ENCODE peak calls at places on chromosomes 4 and X, in seven cellular contexts. H is GM23248, W is SK-N-SH, L is right atrium auricular region, T is HCT116, B is tibial nerve, P is GM12865. K is an unnamed sample.

GRCh38 chrX:115233497-115234219 is at the start of gene LRCH2:
- DNase-seq in H (peak; percentile 52), W (peak; percentile 86), L (no peak), T (no peak), B (peak; percentile 12), P (no peak), K (no peak)

GRCh38 chr4:15320116-15320515 is 107.7 kb upstream of the C1QTNF7 start:
- DNase-seq in H (no peak), W (no peak), L (no peak), T (no peak), B (no peak), P (no peak), K (no peak)

GRCh38 chr4:59570850-59571476 is 1629.2 kb upstream of the ADGRL3 start:
- DNase-seq in H (no peak), W (no peak), L (no peak), T (no peak), B (no peak), P (peak; percentile 61), K (no peak)

GRCh38 chr4:136650541-136651277 is 881.6 kb downstream of the PCDH18 start:
- DNase-seq in H (no peak), W (no peak), L (no peak), T (peak; percentile 4), B (no peak), P (peak; percentile 8), K (no peak)

GRCh38 chrX:118823263-118824172 is at the start of gene ZCCHC12:
- DNase-seq in H (peak; percentile 57), W (peak; percentile 77), L (no peak), T (peak; percentile 27), B (no peak), P (peak; percentile 7), K (peak; percentile 8)

GRCh38 chr4:139015269-139015947 is at the start of gene NOCT:
- DNase-seq in H (peak; percentile 98), W (peak; percentile 91), L (peak; percentile 88), T (peak; percentile 82), B (peak; percentile 60), P (peak; percentile 98), K (peak; percentile 91)

GRCh38 chr4:4233610-4234009 is 6.9 kb upstream of the OTOP1 start:
- DNase-seq in H (no peak), W (no peak), L (no peak), T (no peak), B (no peak), P (no peak), K (no peak)

GRCh38 chr4:2048831-2049230 is 10.3 kb upstream of the NAT8L start:
- DNase-seq in H (no peak), W (no peak), L (no peak), T (no peak), B (no peak), P (no peak), K (no peak)

GRCh38 chr4:680931-681645 is 6.7 kb downstream of the MYL5 start:
- DNase-seq in H (peak; percentile 66), W (peak; percentile 94), L (no peak), T (no peak), B (no peak), P (peak; percentile 75), K (peak; percentile 53)

GRCh38 chrX:17939724-17940123 is 78.6 kb upstream of the RAI2 start:
- DNase-seq in H (no peak), W (no peak), L (no peak), T (no peak), B (no peak), P (no peak), K (no peak)

GRCh38 chr4:60482921-60483351 is 717.2 kb upstream of the ADGRL3 start:
- DNase-seq in H (no peak), W (no peak), L (no peak), T (no peak), B (no peak), P (no peak), K (no peak)

GRCh38 chr4:96895826-96896225 is 1055.9 kb downstream of the PDHA2 start:
- DNase-seq in H (no peak), W (no peak), L (no peak), T (no peak), B (no peak), P (no peak), K (no peak)

GRCh38 chrX:71809886-71810285 is 46.7 kb downstream of the CXorf49B start:
- DNase-seq in H (peak; percentile 2), W (no peak), L (no peak), T (no peak), B (no peak), P (no peak), K (no peak)

GRCh38 chr4:3355266-3355748 is 62.5 kb downstream of the RGS12 start:
- DNase-seq in H (no peak), W (no peak), L (peak; percentile 47), T (no peak), B (no peak), P (peak; percentile 81), K (no peak)

GRCh38 chr4:140408974-140409373 is 18.5 kb downstream of the CLGN start:
- DNase-seq in H (no peak), W (peak; percentile 18), L (no peak), T (no peak), B (no peak), P (no peak), K (no peak)

GRCh38 chr4:109801895-109802319 is at the start of gene CFI:
- DNase-seq in H (peak; percentile 65), W (no peak), L (no peak), T (no peak), B (no peak), P (no peak), K (no peak)

DNA sequence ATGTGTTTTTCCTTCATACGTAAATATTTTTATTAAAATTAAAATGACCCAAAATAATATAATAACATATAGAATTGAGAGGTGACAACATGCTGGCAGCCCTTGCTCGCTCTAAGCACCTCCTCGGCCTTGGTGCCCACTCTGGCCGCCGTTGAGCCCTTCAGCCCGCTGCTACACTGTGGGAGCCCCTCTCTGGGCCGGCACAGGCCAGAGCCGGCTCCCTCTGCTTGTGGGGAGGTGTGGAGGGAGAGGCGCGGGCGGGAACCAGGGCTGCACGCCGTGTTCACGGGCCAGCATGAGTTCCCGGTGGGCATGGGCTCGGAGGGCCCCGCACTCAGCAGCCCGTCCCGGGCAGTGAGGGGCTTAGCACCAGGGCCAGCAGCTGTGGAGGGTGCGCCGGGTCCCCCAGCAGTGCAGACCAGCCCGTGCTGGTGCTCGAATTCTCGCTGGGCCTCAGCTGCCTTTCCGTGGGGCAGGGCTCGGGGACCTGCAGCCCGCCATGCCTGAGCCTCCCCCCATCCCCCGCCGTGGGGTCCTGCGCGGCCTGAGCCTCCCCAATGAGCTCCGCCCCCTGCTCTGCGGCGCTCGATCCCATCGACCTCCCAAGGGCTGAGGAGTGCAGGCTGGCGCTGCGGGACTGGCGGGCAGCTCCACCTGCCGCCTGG is 222.3 kb downstream of the PTTG2 start:
- DNase-seq in H (no peak), W (no peak), L (no peak), T (no peak), B (no peak), P (no peak), K (no peak)
- H3K4me3 ChIP-seq in H (no peak overlapping the region), W (no peak overlapping the region), L (no peak overlapping the region), T (no peak overlapping the region), B (no peak overlapping the region), P (no peak overlapping the region), K (no peak overlapping the region)

GRCh38 chr4:180057198-180057821 is 2185.9 kb upstream of the TENM3 start:
- DNase-seq in H (peak; percentile 1), W (peak; percentile 18), L (no peak), T (no peak), B (no peak), P (peak; percentile 7), K (no peak)
- H3K4me3 ChIP-seq in H (no peak overlapping the region), W (no peak overlapping the region), L (no peak overlapping the region), T (no peak overlapping the region), B (no peak overlapping the region), P (peak overlapping the region; percentile 73), K (no peak overlapping the region)

GRCh38 chr4:189834586-189834985 is 106.1 kb upstream of the FRG1 start:
- DNase-seq in H (no peak), W (no peak), L (no peak), T (no peak), B (no peak), P (no peak), K (no peak)
- H3K4me3 ChIP-seq in H (no peak overlapping the region), W (no peak overlapping the region), L (no peak overlapping the region), T (no peak overlapping the region), B (no peak overlapping the region), P (no peak overlapping the region), K (no peak overlapping the region)

GRCh38 chr4:85825937-85826678 is 351.2 kb downstream of the ARHGAP24 start:
- DNase-seq in H (peak; percentile 66), W (peak; percentile 8), L (no peak), T (no peak), B (no peak), P (peak; percentile 41), K (no peak)
- H3K4me3 ChIP-seq in H (no peak overlapping the region), W (no peak overlapping the region), L (no peak overlapping the region), T (no peak overlapping the region), B (no peak overlapping the region), P (no peak overlapping the region), K (no peak overlapping the region)

GRCh38 chr4:77605210-77605902 is at the start of gene CXCL13:
- DNase-seq in H (no peak), W (no peak), L (no peak), T (no peak), B (no peak), P (no peak), K (no peak)
- H3K4me3 ChIP-seq in H (no peak within 1 kb of the TSS), W (no peak within 1 kb of the TSS), L (no peak within 1 kb of the TSS), T (no peak within 1 kb of the TSS), B (no peak within 1 kb of the TSS), P (no peak within 1 kb of the TSS), K (no peak within 1 kb of the TSS)

DNA sequence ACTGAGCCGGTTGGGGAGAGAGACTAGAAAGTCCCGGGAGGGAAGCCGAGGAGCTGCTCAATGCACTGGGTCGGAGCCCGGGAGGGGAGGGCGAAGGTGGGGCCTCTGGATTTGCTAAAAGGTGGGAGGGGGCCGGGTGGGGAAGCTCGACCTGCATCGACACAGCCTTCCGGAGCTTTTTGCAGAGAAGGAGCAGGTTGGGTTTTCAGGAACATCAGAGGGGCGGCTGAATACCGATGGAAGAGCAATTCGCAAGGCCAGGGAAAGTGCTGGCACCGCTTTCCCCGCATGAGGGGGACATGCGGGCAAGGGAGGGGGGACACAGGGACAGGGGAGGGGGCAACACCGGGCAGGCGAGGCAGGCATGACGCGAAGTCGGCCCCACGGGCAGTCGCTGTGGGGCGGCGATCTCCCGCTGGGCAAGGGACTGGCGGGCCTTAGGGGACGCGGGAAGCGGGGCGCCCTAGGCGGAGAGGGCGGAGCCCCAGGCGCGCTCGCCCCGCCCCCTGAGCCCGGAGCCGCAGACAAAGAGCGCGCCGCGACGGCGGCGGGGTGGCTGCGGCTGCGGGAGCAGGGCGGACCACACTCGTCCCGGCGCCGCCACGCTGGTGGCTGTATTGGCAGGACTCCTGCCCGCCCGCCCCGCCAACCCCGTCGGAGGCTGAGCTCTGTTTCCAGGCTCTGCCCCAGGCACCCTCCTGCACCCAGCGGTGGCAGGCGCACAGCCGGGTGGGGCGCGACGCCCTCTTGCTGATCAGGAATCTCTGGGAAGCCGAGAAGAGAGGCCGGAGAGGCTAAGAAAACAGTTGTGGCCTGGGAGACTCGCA is 11.6 kb downstream of the PDZD4 start:
- DNase-seq in H (peak; percentile 43), W (peak; percentile 90), L (no peak), T (no peak), B (no peak), P (no peak), K (peak; percentile 41)
- H3K4me3 ChIP-seq in H (peak overlapping the region; percentile 57), W (peak overlapping the region; percentile 37), L (peak overlapping the region; percentile 22), T (peak overlapping the region; percentile 46), B (peak overlapping the region; percentile 28), P (no peak overlapping the region), K (peak overlapping the region; percentile 33)

GRCh38 chr4:145340071-145340695 is 141.5 kb upstream of the SMAD1 start:
- DNase-seq in H (no peak), W (no peak), L (no peak), T (no peak), B (no peak), P (no peak), K (no peak)
- H3K4me3 ChIP-seq in H (no peak overlapping the region), W (no peak overlapping the region), L (no peak overlapping the region), T (no peak overlapping the region), B (no peak overlapping the region), P (no peak overlapping the region), K (no peak overlapping the region)

K was measured in effector memory CD4-positive, alpha-beta T cell.